ENCODE peak calls at places on chromosomes 2 and 18, in nine cellular contexts. One of them, this sample, is unnamed.

GRCh38 chr2:101759162-101759561 is 61.7 kb downstream of the MAP4K4 start:
- DNase-seq in WERI-Rb-1: no peak
- DNase-seq in Peyer's patch: no peak
- DNase-seq in cardiac muscle cell: peak
- DNase-seq in body of pancreas: no peak
- DNase-seq in cardiac fibroblast: peak
- DNase-seq in RWPE1: peak
- DNase-seq in ovary: no peak
- DNase-seq in AG04450: peak
- DNase-seq in this sample: peak

GRCh38 chr2:154623819-154624218 is 74.7 kb upstream of the KCNJ3 start:
- DNase-seq in WERI-Rb-1: peak
- DNase-seq in Peyer's patch: peak
- DNase-seq in cardiac muscle cell: peak
- DNase-seq in body of pancreas: peak
- DNase-seq in cardiac fibroblast: peak
- DNase-seq in RWPE1: peak
- DNase-seq in ovary: no peak
- DNase-seq in AG04450: no peak
- DNase-seq in this sample: peak

GRCh38 chr2:159775006-159775405 is 23.0 kb downstream of the CD302 start:
- DNase-seq in WERI-Rb-1: no peak
- DNase-seq in Peyer's patch: no peak
- DNase-seq in cardiac muscle cell: peak
- DNase-seq in body of pancreas: no peak
- DNase-seq in cardiac fibroblast: peak
- DNase-seq in RWPE1: no peak
- DNase-seq in ovary: no peak
- DNase-seq in AG04450: no peak
- DNase-seq in this sample: no peak

GRCh38 chr18:14086459-14087231 is 45.6 kb downstream of the ZNF519 start:
- DNase-seq in WERI-Rb-1: peak
- DNase-seq in Peyer's patch: no peak
- DNase-seq in cardiac muscle cell: peak
- DNase-seq in body of pancreas: no peak
- DNase-seq in cardiac fibroblast: peak
- DNase-seq in RWPE1: no peak
- DNase-seq in ovary: no peak
- DNase-seq in AG04450: no peak
- DNase-seq in this sample: no peak

GRCh38 chr2:240245706-240246105 is 105.2 kb upstream of the OTOS start:
- DNase-seq in WERI-Rb-1: no peak
- DNase-seq in Peyer's patch: no peak
- DNase-seq in cardiac muscle cell: peak
- DNase-seq in body of pancreas: peak
- DNase-seq in cardiac fibroblast: no peak
- DNase-seq in RWPE1: no peak
- DNase-seq in ovary: peak
- DNase-seq in AG04450: no peak
- DNase-seq in this sample: no peak

GRCh38 chr18:32707153-32707552 is 65.7 kb downstream of the KLHL14 start:
- DNase-seq in WERI-Rb-1: no peak
- DNase-seq in Peyer's patch: no peak
- DNase-seq in cardiac muscle cell: no peak
- DNase-seq in body of pancreas: peak
- DNase-seq in cardiac fibroblast: no peak
- DNase-seq in RWPE1: no peak
- DNase-seq in ovary: no peak
- DNase-seq in AG04450: no peak
- DNase-seq in this sample: no peak

GRCh38 chr2:133518646-133519344 is 49.5 kb downstream of the NCKAP5 start:
- DNase-seq in WERI-Rb-1: no peak
- DNase-seq in Peyer's patch: no peak
- DNase-seq in cardiac muscle cell: no peak
- DNase-seq in body of pancreas: no peak
- DNase-seq in cardiac fibroblast: no peak
- DNase-seq in RWPE1: no peak
- DNase-seq in ovary: no peak
- DNase-seq in AG04450: no peak
- DNase-seq in this sample: no peak

GRCh38 chr2:37417321-37417720 is 72.9 kb downstream of the QPCT start:
- DNase-seq in WERI-Rb-1: no peak
- DNase-seq in Peyer's patch: no peak
- DNase-seq in cardiac muscle cell: peak
- DNase-seq in body of pancreas: no peak
- DNase-seq in cardiac fibroblast: peak
- DNase-seq in RWPE1: no peak
- DNase-seq in ovary: no peak
- DNase-seq in AG04450: peak
- DNase-seq in this sample: no peak

GRCh38 chr2:121076885-121077549 is 208.0 kb downstream of the TFCP2L1 start:
- DNase-seq in WERI-Rb-1: peak
- DNase-seq in Peyer's patch: peak
- DNase-seq in cardiac muscle cell: peak
- DNase-seq in body of pancreas: peak
- DNase-seq in cardiac fibroblast: peak
- DNase-seq in RWPE1: peak
- DNase-seq in ovary: peak
- DNase-seq in AG04450: no peak
- DNase-seq in this sample: no peak

GRCh38 chr2:191359186-191359585 is 114.0 kb downstream of the MYO1B start:
- DNase-seq in WERI-Rb-1: no peak
- DNase-seq in Peyer's patch: no peak
- DNase-seq in cardiac muscle cell: no peak
- DNase-seq in body of pancreas: no peak
- DNase-seq in cardiac fibroblast: peak
- DNase-seq in RWPE1: no peak
- DNase-seq in ovary: no peak
- DNase-seq in AG04450: no peak
- DNase-seq in this sample: no peak

GRCh38 chr2:189253841-189254240 is 74.3 kb upstream of the COL5A2 start:
- DNase-seq in WERI-Rb-1: no peak
- DNase-seq in Peyer's patch: no peak
- DNase-seq in cardiac muscle cell: no peak
- DNase-seq in body of pancreas: no peak
- DNase-seq in cardiac fibroblast: no peak
- DNase-seq in RWPE1: no peak
- DNase-seq in ovary: no peak
- DNase-seq in AG04450: no peak
- DNase-seq in this sample: no peak

GRCh38 chr2:239220976-239221375 is 179.8 kb downstream of the HDAC4 start:
- DNase-seq in WERI-Rb-1: no peak
- DNase-seq in Peyer's patch: no peak
- DNase-seq in cardiac muscle cell: no peak
- DNase-seq in body of pancreas: no peak
- DNase-seq in cardiac fibroblast: no peak
- DNase-seq in RWPE1: no peak
- DNase-seq in ovary: no peak
- DNase-seq in AG04450: no peak
- DNase-seq in this sample: no peak

GRCh38 chr2:106649306-106649705 is 162.1 kb downstream of the CD8B2 start:
- DNase-seq in WERI-Rb-1: no peak
- DNase-seq in Peyer's patch: no peak
- DNase-seq in cardiac muscle cell: peak
- DNase-seq in body of pancreas: no peak
- DNase-seq in cardiac fibroblast: peak
- DNase-seq in RWPE1: no peak
- DNase-seq in ovary: no peak
- DNase-seq in AG04450: no peak
- DNase-seq in this sample: no peak

DNA sequence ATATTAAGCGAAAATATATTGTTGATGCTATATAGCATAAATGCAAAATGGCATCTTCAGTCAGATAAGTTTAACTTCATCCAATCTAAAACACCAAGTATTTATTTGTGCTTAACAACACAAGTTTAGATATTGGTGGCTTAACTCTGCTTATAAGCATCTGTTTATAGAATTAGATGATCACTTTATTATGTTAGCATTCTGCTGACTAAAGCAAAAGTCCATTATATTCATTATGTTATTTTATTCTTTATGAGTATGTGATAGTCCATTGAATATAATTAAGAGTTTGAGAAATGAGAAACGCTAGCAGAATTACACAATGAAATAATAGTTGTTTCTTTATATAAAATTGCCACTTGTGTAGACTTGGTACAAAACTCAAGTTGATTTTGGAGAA is 401.2 kb upstream of the CDH7 start:
- DNase-seq in WERI-Rb-1: no peak
- DNase-seq in Peyer's patch: no peak
- DNase-seq in cardiac muscle cell: no peak
- DNase-seq in body of pancreas: no peak
- DNase-seq in cardiac fibroblast: no peak
- DNase-seq in RWPE1: no peak
- DNase-seq in ovary: no peak
- DNase-seq in AG04450: no peak
- DNase-seq in this sample: no peak
- TF ChIP-seq CTCF in WERI-Rb-1: no peak
- TF ChIP-seq CTCF in Peyer's patch: no peak
- TF ChIP-seq CTCF in cardiac muscle cell: no peak
- TF ChIP-seq CTCF in body of pancreas: no peak
- TF ChIP-seq CTCF in cardiac fibroblast: no peak
- TF ChIP-seq CTCF in RWPE1: no peak
- TF ChIP-seq CTCF in ovary: no peak
- TF ChIP-seq CTCF in AG04450: no peak
- TF ChIP-seq CTCF in this sample: no peak

DNA sequence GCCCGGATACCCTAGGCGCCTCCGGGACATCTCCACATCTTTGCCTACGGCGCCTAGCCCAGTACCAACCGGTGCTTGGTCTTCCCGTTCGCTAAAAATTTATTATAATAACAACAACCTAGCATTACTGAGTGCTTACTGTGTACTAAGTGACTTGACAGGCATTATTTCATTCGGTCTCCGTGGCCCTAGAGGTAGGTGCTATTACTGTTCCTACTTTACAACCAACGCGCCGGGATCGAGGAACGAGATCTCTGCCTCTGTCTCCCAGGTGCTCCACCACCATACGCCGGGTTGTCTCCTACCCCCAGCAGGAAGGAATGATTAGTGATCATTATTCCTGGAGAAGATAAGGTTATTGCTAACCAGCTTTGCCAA is 657 bp upstream of the BIN1 start:
- DNase-seq in WERI-Rb-1: no peak
- DNase-seq in Peyer's patch: peak
- DNase-seq in cardiac muscle cell: peak
- DNase-seq in body of pancreas: no peak
- DNase-seq in cardiac fibroblast: peak
- DNase-seq in RWPE1: no peak
- DNase-seq in ovary: peak
- DNase-seq in AG04450: no peak
- DNase-seq in this sample: no peak
- TF ChIP-seq CTCF in WERI-Rb-1: no peak
- TF ChIP-seq CTCF in Peyer's patch: no peak
- TF ChIP-seq CTCF in cardiac muscle cell: peak
- TF ChIP-seq CTCF in body of pancreas: peak
- TF ChIP-seq CTCF in cardiac fibroblast: peak
- TF ChIP-seq CTCF in RWPE1: no peak
- TF ChIP-seq CTCF in ovary: no peak
- TF ChIP-seq CTCF in AG04450: peak
- TF ChIP-seq CTCF in this sample: no peak

GRCh38 chr2:10306901-10307463 is 4.3 kb downstream of the HPCAL1 start:
- DNase-seq in WERI-Rb-1: no peak
- DNase-seq in Peyer's patch: no peak
- DNase-seq in cardiac muscle cell: no peak
- DNase-seq in body of pancreas: no peak
- DNase-seq in cardiac fibroblast: no peak
- DNase-seq in RWPE1: no peak
- DNase-seq in ovary: no peak
- DNase-seq in AG04450: no peak
- DNase-seq in this sample: no peak

GRCh38 chr2:10310489-10310888 is 7.8 kb downstream of the HPCAL1 start:
- DNase-seq in WERI-Rb-1: no peak
- DNase-seq in Peyer's patch: no peak
- DNase-seq in cardiac muscle cell: no peak
- DNase-seq in body of pancreas: no peak
- DNase-seq in cardiac fibroblast: no peak
- DNase-seq in RWPE1: no peak
- DNase-seq in ovary: no peak
- DNase-seq in AG04450: no peak
- DNase-seq in this sample: no peak

GRCh38 chr2:10307561-10308156 is 5.0 kb downstream of the HPCAL1 start:
- DNase-seq in WERI-Rb-1: no peak
- DNase-seq in Peyer's patch: no peak
- DNase-seq in cardiac muscle cell: peak
- DNase-seq in body of pancreas: no peak
- DNase-seq in cardiac fibroblast: peak
- DNase-seq in RWPE1: no peak
- DNase-seq in ovary: no peak
- DNase-seq in AG04450: no peak
- DNase-seq in this sample: no peak

GRCh38 chr2:10308866-10309265 is 6.2 kb downstream of the HPCAL1 start:
- DNase-seq in WERI-Rb-1: no peak
- DNase-seq in Peyer's patch: no peak
- DNase-seq in cardiac muscle cell: no peak
- DNase-seq in body of pancreas: no peak
- DNase-seq in cardiac fibroblast: no peak
- DNase-seq in RWPE1: no peak
- DNase-seq in ovary: no peak
- DNase-seq in AG04450: no peak
- DNase-seq in this sample: no peak

GRCh38 chr2:10309286-10309685 is 6.6 kb downstream of the HPCAL1 start:
- DNase-seq in WERI-Rb-1: no peak
- DNase-seq in Peyer's patch: no peak
- DNase-seq in cardiac muscle cell: no peak
- DNase-seq in body of pancreas: no peak
- DNase-seq in cardiac fibroblast: no peak
- DNase-seq in RWPE1: no peak
- DNase-seq in ovary: no peak
- DNase-seq in AG04450: no peak
- DNase-seq in this sample: no peak
- TF ChIP-seq CTCF in WERI-Rb-1: no peak
- TF ChIP-seq CTCF in Peyer's patch: no peak
- TF ChIP-seq CTCF in cardiac muscle cell: no peak
- TF ChIP-seq CTCF in body of pancreas: no peak
- TF ChIP-seq CTCF in cardiac fibroblast: no peak
- TF ChIP-seq CTCF in RWPE1: no peak
- TF ChIP-seq CTCF in ovary: no peak
- TF ChIP-seq CTCF in AG04450: no peak
- TF ChIP-seq CTCF in this sample: no peak

DNA sequence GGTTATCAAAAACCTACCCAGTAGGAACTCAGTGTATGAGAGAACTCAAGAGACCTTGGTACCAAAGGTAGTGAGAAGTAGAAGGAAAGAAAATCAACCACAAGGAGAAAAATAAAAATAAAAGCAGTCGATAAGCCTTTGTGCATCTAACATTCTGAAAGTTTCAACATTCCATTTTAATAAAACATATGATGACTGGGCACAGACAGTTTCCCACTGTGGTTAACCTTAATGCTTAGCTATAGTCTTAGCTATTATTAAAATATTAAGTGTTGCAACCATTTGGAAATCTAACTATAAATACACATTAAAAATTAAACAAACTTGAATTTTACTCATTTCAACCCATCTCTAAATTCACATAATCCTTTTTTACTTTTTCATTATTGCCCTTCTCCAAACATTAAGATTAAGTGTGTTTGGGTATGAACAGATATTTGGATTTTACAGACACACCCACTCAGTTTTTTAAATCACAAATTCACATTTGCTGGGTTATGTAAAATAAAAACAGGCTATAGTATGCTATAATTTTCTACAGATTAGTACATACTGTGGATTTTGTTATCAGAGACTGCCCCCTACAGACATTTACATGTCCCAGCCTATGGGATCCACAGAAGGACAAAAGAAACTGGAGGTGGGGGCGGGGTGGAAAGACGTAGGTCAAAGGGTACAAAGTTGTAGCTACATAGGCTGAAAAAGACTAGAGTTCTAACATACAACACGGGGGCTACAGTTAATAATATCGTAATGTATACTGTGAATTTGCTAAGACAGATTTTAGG is 32.8 kb downstream of the SRBD1 start:
- DNase-seq in WERI-Rb-1: peak
- DNase-seq in Peyer's patch: peak
- DNase-seq in cardiac muscle cell: peak
- DNase-seq in body of pancreas: no peak
- DNase-seq in cardiac fibroblast: peak
- DNase-seq in RWPE1: no peak
- DNase-seq in ovary: no peak
- DNase-seq in AG04450: no peak
- DNase-seq in this sample: no peak
- TF ChIP-seq CTCF in WERI-Rb-1: peak
- TF ChIP-seq CTCF in Peyer's patch: peak
- TF ChIP-seq CTCF in cardiac muscle cell: peak
- TF ChIP-seq CTCF in body of pancreas: peak
- TF ChIP-seq CTCF in cardiac fibroblast: peak
- TF ChIP-seq CTCF in RWPE1: no peak
- TF ChIP-seq CTCF in ovary: no peak
- TF ChIP-seq CTCF in AG04450: peak
- TF ChIP-seq CTCF in this sample: peak

This sample was measured in HFF-Myc.